ENCODE peak calls at places on chromosomes 16 and 17, in seven cellular contexts. T is H1, D is IMR-90, H is mesendoderm, U is H9, C is trophoblast cell, Z is mesenchymal stem cell. J is an unnamed sample.

GRCh38 chr16:20867585-20867984 is 32.6 kb downstream of the DCUN1D3 start:
- DNase-seq in T (no peak), D (peak), H (no peak), U (no peak), C (no peak), Z (no peak), J (no peak)

GRCh38 chr17:34580685-34581445 is 1.5 kb downstream of the TMEM132E start:
- DNase-seq in T (peak), D (no peak), H (peak), U (peak), C (no peak), Z (no peak), J (no peak)

GRCh38 chr16:28067604-28068382 is 4.3 kb upstream of the GSG1L start:
- DNase-seq in T (no peak), D (peak), H (peak), U (no peak), C (peak), Z (no peak), J (no peak)

GRCh38 chr16:85169333-85170065 is 57.2 kb upstream of the CIBAR2 start:
- DNase-seq in T (no peak), D (no peak), H (peak), U (no peak), C (peak), Z (no peak), J (no peak)

GRCh38 chr17:71638668-71639067 is 482.2 kb upstream of the SOX9 start:
- DNase-seq in T (no peak), D (no peak), H (no peak), U (no peak), C (no peak), Z (no peak), J (no peak)

GRCh38 chr17:68053237-68054030 is 17.9 kb downstream of the KPNA2 start:
- DNase-seq in T (no peak), D (peak), H (no peak), U (no peak), C (no peak), Z (peak), J (no peak)

GRCh38 chr17:82231562-82232321 is 2.9 kb downstream of the SLC16A3 start:
- DNase-seq in T (peak), D (peak), H (peak), U (peak), C (peak), Z (peak), J (no peak)

GRCh38 chr17:81081217-81081616 is 46.3 kb downstream of the BAIAP2 start:
- DNase-seq in T (no peak), D (no peak), H (no peak), U (no peak), C (no peak), Z (no peak), J (no peak)

GRCh38 chr16:4601317-4602186 is 13.1 kb downstream of the UBALD1 start:
- DNase-seq in T (no peak), D (peak), H (no peak), U (no peak), C (no peak), Z (no peak), J (no peak)

GRCh38 chr17:67256075-67256732 is 11.2 kb upstream of the HELZ start:
- DNase-seq in T (no peak), D (no peak), H (no peak), U (peak), C (no peak), Z (no peak), J (no peak)

GRCh38 chr17:29390856-29391631 is 881 bp downstream of the TAOK1 start:
- DNase-seq in T (peak), D (peak), H (peak), U (peak), C (peak), Z (peak), J (no peak)

GRCh38 chr17:38815576-38816193 is 9.4 kb downstream of the CWC25 start:
- DNase-seq in T (no peak), D (peak), H (peak), U (no peak), C (peak), Z (peak), J (no peak)

GRCh38 chr16:81639348-81639747 is 139.7 kb upstream of the PLCG2 start:
- DNase-seq in T (no peak), D (no peak), H (no peak), U (no peak), C (no peak), Z (no peak), J (no peak)

GRCh38 chr17:63094636-63095035 is 128.6 kb downstream of the TANC2 start:
- DNase-seq in T (no peak), D (no peak), H (no peak), U (no peak), C (no peak), Z (no peak), J (no peak)

GRCh38 chr16:49092704-49093103 is 188.9 kb downstream of the CBLN1 start:
- DNase-seq in T (no peak), D (no peak), H (no peak), U (no peak), C (peak), Z (no peak), J (no peak)

GRCh38 chr16:49969356-49970030 is 55.5 kb upstream of the CNEP1R1 start:
- DNase-seq in T (no peak), D (no peak), H (no peak), U (no peak), C (peak), Z (peak), J (no peak)

GRCh38 chr17:13182450-13182849 is 164.6 kb upstream of the ELAC2 start:
- DNase-seq in T (no peak), D (no peak), H (no peak), U (no peak), C (no peak), Z (no peak), J (no peak)

GRCh38 chr17:73126716-73127473 is 34.4 kb upstream of the SLC39A11 start:
- DNase-seq in T (no peak), D (peak), H (peak), U (no peak), C (no peak), Z (no peak), J (no peak)

GRCh38 chr17:47696717-47697642 is 3.0 kb downstream of the TBKBP1 start:
- DNase-seq in T (no peak), D (no peak), H (no peak), U (peak), C (no peak), Z (no peak), J (no peak)

GRCh38 chr16:84268661-84269060 is 26.0 kb upstream of the WFDC1 start:
- DNase-seq in T (no peak), D (no peak), H (no peak), U (no peak), C (no peak), Z (no peak), J (no peak)

GRCh38 chr17:28071891-28072606 is 29.6 kb downstream of the NLK start:
- DNase-seq in T (no peak), D (no peak), H (no peak), U (no peak), C (no peak), Z (no peak), J (no peak)

DNA sequence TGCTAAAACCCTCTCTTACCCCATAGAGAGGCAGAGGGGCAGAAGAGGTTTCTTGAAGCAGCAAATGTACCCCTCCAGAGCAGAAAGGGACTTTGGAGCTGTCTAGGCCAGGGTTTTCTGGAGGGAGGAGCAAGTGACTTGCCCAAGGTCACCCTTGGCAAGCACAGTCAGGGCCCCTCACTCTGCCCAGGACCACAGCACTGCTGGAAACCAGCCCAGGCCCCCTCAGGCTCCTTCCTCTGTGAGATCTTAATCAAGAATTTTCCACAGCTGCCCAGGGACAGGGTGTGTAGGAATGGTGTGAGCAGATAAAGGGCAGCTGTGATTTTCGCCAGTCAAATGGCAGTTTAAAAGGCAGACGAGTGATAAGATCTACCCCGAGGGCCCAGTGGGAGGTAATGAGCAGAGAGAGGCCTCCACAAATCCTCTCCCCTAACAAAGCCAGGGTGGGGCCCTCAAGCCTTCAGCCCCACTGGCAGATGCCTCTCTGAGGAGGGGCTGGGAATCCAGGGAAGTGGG is 3.9 kb upstream of the SLC12A3 start:
- DNase-seq in T (no peak), D (no peak), H (peak), U (no peak), C (peak), Z (peak), J (no peak)
- H3K27ac ChIP-seq in T (no peak), D (no peak), H (peak), U (no peak), C (no peak), Z (peak), J (no peak)

GRCh38 chr16:77637939-77638338 is 84.4 kb upstream of the NUDT7 start:
- DNase-seq in T (no peak), D (no peak), H (no peak), U (no peak), C (peak), Z (no peak), J (no peak)
- H2AK5ac ChIP-seq in T (no peak), D (no peak), H (no peak), U (no peak), C (no peak), Z (no peak), J (no peak)

DNA sequence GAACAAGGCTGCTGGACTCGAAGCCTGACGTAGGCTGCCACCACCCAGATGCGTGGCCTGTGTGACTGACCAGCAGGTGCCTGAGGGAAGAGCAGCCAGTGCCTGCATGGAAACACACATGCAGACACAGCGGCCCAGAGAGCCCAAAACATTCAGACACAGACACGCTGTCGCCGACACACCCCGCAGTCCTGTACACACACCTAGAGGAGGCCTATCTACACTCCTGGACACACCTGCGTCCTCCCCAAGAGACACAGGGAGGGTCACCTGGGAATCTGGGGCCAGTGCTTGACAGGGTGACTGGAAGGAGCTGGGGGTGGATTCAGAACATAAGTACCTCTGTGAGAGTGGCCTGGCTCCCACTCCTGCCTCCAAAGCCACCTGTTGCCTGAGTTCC is 6.1 kb upstream of the TSPOAP1 start:
- DNase-seq in T (no peak), D (no peak), H (no peak), U (no peak), C (no peak), Z (no peak), J (no peak)
- H3K27ac ChIP-seq in T (no peak), D (no peak), H (no peak), U (no peak), C (no peak), Z (no peak), J (no peak)

GRCh38 chr17:32277284-32277683 is 11.7 kb downstream of the RHBDL3 start:
- DNase-seq in T (no peak), D (peak), H (peak), U (peak), C (no peak), Z (peak), J (no peak)
- H2AK5ac ChIP-seq in T (peak), D (no peak), H (no peak), U (no peak), C (no peak), Z (no peak), J (no peak)

GRCh38 chr17:50514936-50515702 is 6.9 kb downstream of the MYCBPAP start:
- DNase-seq in T (no peak), D (no peak), H (peak), U (no peak), C (peak), Z (no peak), J (peak)

GRCh38 chr17:50518265-50519023 is 10.2 kb downstream of the MYCBPAP start:
- DNase-seq in T (no peak), D (no peak), H (no peak), U (no peak), C (no peak), Z (no peak), J (no peak)

GRCh38 chr17:50519141-50519834 is 11.0 kb downstream of the MYCBPAP start:
- DNase-seq in T (no peak), D (no peak), H (no peak), U (no peak), C (peak), Z (no peak), J (no peak)

GRCh38 chr17:50517504-50518264 is 9.4 kb downstream of the MYCBPAP start:
- DNase-seq in T (no peak), D (no peak), H (peak), U (no peak), C (no peak), Z (no peak), J (no peak)

DNA sequence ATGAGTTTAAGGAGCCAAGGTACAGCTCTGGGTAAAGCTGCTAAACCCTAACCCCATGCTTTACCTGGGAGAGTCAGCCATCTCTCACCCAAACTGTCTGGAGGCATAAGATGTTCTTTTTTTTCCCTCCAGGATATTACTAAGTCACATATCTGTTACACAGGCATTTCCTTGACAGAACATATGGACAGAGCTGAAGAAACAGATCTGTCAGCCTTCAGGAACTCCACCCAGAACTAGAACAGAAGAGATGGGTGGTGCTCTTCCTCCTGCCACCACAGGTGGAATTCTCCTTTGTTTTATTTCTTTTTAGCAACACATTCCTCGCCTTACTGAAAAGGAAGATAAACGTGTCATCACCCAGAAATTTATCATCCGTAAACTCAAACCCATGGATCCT is 8.7 kb downstream of the MYCBPAP start:
- DNase-seq in T (no peak), D (no peak), H (no peak), U (no peak), C (no peak), Z (no peak), J (no peak)
- H3K27ac ChIP-seq in T (no peak), D (no peak), H (no peak), U (no peak), C (no peak), Z (no peak), J (no peak)

DNA sequence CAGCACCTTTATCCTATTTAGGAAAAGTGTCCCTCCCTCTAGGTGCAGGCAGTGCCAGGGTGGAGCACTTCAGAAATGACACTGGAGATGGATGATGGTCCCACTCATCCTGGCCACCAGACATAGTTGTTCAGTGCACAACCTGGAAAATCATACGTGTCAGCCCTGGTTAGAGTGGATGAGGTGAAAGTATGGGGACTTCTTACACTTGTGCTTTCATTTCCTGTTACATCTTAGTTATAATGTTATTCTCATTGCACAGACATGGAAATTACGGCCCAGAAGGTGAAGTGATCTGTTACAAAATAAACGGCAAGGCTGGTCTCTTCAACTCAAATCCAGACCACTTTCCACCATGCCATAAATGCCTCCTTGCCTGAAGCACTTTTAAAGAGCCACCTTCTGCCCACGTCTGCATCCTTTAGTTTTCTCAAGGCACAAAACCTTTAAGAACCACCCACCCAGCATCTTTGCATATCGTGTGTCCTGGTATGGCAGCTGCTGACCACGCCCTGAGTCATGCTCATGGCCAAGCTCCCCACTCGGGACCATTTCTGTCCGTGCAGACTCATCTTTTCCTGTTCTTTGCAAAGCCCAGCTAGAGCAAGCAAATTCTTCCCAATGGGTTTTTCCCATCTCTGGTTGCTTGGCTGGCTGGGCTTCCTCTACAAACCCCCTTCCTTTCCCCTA is 22.4 kb downstream of the TBC1D3B start:
- DNase-seq in T (no peak), D (no peak), H (no peak), U (no peak), C (no peak), Z (no peak), J (no peak)
- H2AK5ac ChIP-seq in T (no peak), D (no peak), H (no peak), U (no peak), C (no peak), Z (no peak), J (no peak)

DNA sequence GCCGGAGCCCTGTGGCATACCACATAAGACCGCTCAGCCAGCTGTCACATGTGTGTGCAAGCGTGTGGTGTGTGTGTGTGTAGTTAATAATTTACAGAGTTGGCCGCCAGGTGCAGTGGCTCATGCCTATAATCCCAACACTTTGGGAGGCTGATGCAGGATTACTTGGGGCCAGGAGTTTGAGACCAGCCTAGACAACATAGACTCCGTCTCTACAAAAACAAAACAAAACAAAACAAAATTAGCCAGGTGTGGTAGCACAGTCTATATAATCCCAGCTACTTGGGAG is 20.4 kb downstream of the SOCS1 start:
- DNase-seq in T (no peak), D (no peak), H (no peak), U (no peak), C (no peak), Z (no peak), J (no peak)
- H3K27ac ChIP-seq in T (no peak), D (no peak), H (no peak), U (no peak), C (no peak), Z (no peak), J (no peak)

GRCh38 chr17:55783684-55784245 is 32.9 kb downstream of the PCTP start:
- DNase-seq in T (no peak), D (no peak), H (peak), U (peak), C (peak), Z (peak), J (no peak)

GRCh38 chr17:55784666-55785065 is 33.8 kb downstream of the PCTP start:
- DNase-seq in T (no peak), D (no peak), H (no peak), U (no peak), C (no peak), Z (no peak), J (no peak)

DNA sequence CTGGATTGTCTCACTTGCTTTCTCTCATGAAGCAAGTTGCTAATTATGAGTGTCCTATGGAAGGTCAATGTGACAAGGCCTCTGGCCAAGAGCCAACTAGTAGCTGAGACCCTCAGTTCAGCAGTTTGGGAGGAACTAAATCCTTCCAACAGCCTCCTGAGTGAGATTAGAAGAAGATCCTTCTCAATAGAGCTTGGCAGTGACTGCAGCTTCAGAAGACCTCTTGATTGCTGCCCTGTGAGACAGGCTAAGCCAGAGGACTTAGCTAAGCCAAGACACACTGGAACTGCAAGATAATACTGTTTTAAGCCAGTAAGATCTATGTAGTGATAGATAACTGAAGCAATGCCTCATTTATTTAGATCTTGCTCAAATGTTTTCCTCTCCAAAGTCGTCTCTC is 34.3 kb downstream of the PCTP start:
- DNase-seq in T (no peak), D (no peak), H (no peak), U (no peak), C (no peak), Z (no peak), J (no peak)
- H2AK5ac ChIP-seq in T (no peak), D (no peak), H (no peak), U (no peak), C (no peak), Z (no peak), J (no peak)

GRCh38 chr16:629289-630023 is 1.3 kb upstream of the WFIKKN1 start:
- DNase-seq in T (no peak), D (no peak), H (peak), U (peak), C (no peak), Z (peak), J (peak)

GRCh38 chr16:630815-631405 is at the start of gene WFIKKN1:
- DNase-seq in T (peak), D (no peak), H (peak), U (peak), C (no peak), Z (no peak), J (peak)

GRCh38 chr16:628321-629061 is 2.3 kb upstream of the WFIKKN1 start:
- DNase-seq in T (no peak), D (no peak), H (no peak), U (peak), C (no peak), Z (no peak), J (no peak)

GRCh38 chr16:631808-632358 is 1.1 kb downstream of the WFIKKN1 start:
- DNase-seq in T (no peak), D (no peak), H (no peak), U (no peak), C (no peak), Z (no peak), J (no peak)

DNA sequence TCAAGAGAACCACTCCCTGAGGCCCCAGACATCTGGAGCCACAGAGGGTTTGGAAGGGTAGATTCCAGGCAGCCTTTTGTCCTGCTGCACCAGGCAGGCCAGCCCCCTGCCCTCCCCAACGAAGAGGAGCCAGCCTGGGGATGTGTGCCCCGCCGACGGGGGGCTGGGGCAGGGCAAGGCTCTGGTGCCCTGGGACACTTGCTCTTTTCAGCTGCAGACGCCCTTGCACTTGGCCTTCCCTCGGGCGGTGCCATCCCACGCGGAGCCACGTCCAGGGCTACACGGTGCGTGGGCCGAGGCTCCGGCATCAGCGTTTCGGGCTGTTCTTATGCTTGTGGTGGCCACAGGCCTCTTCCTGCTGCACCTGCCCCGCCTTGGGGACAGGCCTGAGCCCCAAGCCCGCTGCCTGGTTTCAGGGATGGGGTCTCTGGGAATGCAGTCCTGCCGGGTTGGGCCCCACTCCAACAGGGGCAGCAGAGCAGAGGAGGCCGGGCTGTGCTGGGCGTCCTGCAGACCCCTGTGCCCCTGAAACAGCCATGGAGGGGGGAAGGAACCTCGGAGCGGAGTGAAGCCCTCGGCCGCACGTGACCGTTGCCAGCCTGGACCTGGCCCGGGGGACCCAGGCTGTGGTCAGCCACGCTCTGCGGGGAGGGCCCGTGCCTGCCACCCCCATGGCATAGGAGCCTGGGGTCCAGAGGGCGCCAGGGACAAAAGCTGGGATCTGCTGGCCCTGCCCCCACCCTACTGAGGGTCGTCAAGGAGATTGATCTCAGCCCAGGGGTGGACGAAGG is 566 bp upstream of the WFIKKN1 start:
- DNase-seq in T (peak), D (no peak), H (peak), U (no peak), C (no peak), Z (no peak), J (no peak)
- H3K27ac ChIP-seq in T (peak), D (no peak), H (peak), U (no peak), C (peak), Z (no peak), J (peak)